ENCODE peak calls at places on chromosomes 1 and 21, in ten cellular contexts. M is MM.1S; L is mesenteric fat pad; S is GM12892; N is iPS-NIHi11; R is C1 segment of cervical spinal cord; A is HEK293T; T is activated CD4-positive, CD25-positive, alpha-beta regulatory T cell; J is LHCN-M2; F is stimulated activated CD4-positive, alpha-beta T cell treated with anti-CD3 and anti-CD28 coated beads, Interleukin-15, amount 100 ng/mL, for 24 hours. Y is an unnamed sample.

GRCh38 chr1:243299069-243299468 is 43.2 kb downstream of the SDCCAG8 start:
- DNase-seq in M (no peak), N (no peak), J (no peak), R (no peak), S (no peak), F (no peak), T (no peak), A (no peak), L (no peak), Y (no peak)

GRCh38 chr1:31417148-31417547 is 4.1 kb downstream of the SERINC2 start:
- DNase-seq in N (no peak), L (no peak), S (no peak), A (no peak), F (no peak), M (no peak), J (no peak), T (no peak), R (no peak), Y (no peak)

GRCh38 chr1:162725301-162725834 is 65.1 kb upstream of the HSD17B7 start:
- DNase-seq in R (peak; percentile 12), M (no peak), J (peak; percentile 44), S (no peak), L (no peak), F (no peak), A (no peak), N (no peak), T (no peak), Y (no peak)

GRCh38 chr1:170395149-170395548 is 136.8 kb upstream of the GORAB start:
- DNase-seq in S (no peak), A (no peak), T (no peak), M (no peak), J (no peak), R (no peak), N (no peak), F (no peak), L (no peak), Y (no peak)

GRCh38 chr21:37855568-37856391 is 60.5 kb downstream of the KCNJ6 start:
- DNase-seq in L (no peak), R (no peak), F (no peak), J (peak; percentile 95), S (no peak), N (no peak), M (no peak), T (no peak), A (no peak), Y (no peak)

GRCh38 chr1:110952031-110952430 is 11.7 kb downstream of the LRIF1 start:
- DNase-seq in L (no peak), S (no peak), J (no peak), F (no peak), N (no peak), M (no peak), A (no peak), R (no peak), T (no peak), Y (no peak)

GRCh38 chr1:212669102-212669501 is 30.5 kb downstream of the BATF3 start:
- DNase-seq in T (no peak), N (peak; percentile 76), J (peak; percentile 56), R (no peak), L (peak; percentile 75), M (peak; percentile 31), A (peak; percentile 62), F (no peak), S (no peak), Y (no peak)

GRCh38 chr1:104463126-104463697 is 713.5 kb downstream of the AMY1C start:
- DNase-seq in L (no peak), A (no peak), S (no peak), T (no peak), R (no peak), J (no peak), M (no peak), F (no peak), N (no peak), Y (peak; percentile 81)

GRCh38 chr1:93109578-93109977 is 30.5 kb downstream of the MTF2 start:
- DNase-seq in A (no peak), M (no peak), J (no peak), F (no peak), N (no peak), T (no peak), S (no peak), R (no peak), L (no peak), Y (no peak)

GRCh38 chr1:162381941-162382750 is 618 bp downstream of the C1orf226 start:
- DNase-seq in L (peak; percentile 78), S (no peak), M (no peak), A (no peak), R (no peak), F (no peak), J (no peak), T (no peak), N (no peak), Y (no peak)

GRCh38 chr1:153610334-153611023 is 2.5 kb downstream of the S100A16 start:
- DNase-seq in F (no peak), L (no peak), J (peak; percentile 73), S (no peak), T (no peak), A (no peak), N (no peak), M (no peak), R (peak; percentile 39), Y (no peak)

GRCh38 chr1:27569088-27569459 is 34.9 kb downstream of the AHDC1 start:
- DNase-seq in A (no peak), S (no peak), L (no peak), N (no peak), J (no peak), R (no peak), M (no peak), T (no peak), F (no peak), Y (no peak)

GRCh38 chr1:998051-998821 is 1.7 kb downstream of the HES4 start:
- DNase-seq in T (no peak), M (no peak), R (no peak), L (no peak), A (no peak), J (no peak), N (peak; percentile 45), F (no peak), S (no peak), Y (no peak)

GRCh38 chr1:40711465-40712404 is 20.2 kb downstream of the NFYC start:
- DNase-seq in T (no peak), N (no peak), R (no peak), A (no peak), J (peak; percentile 44), F (no peak), M (no peak), S (no peak), L (no peak), Y (peak; percentile 82)

GRCh38 chr1:43605761-43606160 is 44.2 kb upstream of the KDM4A start:
- DNase-seq in M (no peak), J (no peak), S (no peak), R (no peak), L (no peak), N (no peak), A (no peak), F (no peak), T (no peak), Y (no peak)

GRCh38 chr1:6162341-6162740 is 17.8 kb downstream of the CHD5 start:
- DNase-seq in F (no peak), N (no peak), A (no peak), R (no peak), T (no peak), M (no peak), J (no peak), S (no peak), L (no peak), Y (no peak)

Y was measured in DMS79.